ENCODE peak calls at places on chromosomes 16 and 17, in five cellular contexts. One of them, this sample, is unnamed.

GRCh38 chr17:72477529-72477928 is 356.7 kb downstream of the SOX9 start:
- DNase-seq in PC-9: peak
- DNase-seq in upper lobe of right lung: no peak
- DNase-seq in fibroblast of mammary gland: no peak
- DNase-seq in GM23338: no peak
- DNase-seq in this sample: no peak

GRCh38 chr17:60154616-60155426 is 5.0 kb downstream of the CA4 start:
- DNase-seq in PC-9: peak
- DNase-seq in upper lobe of right lung: peak
- DNase-seq in fibroblast of mammary gland: peak
- DNase-seq in GM23338: peak
- DNase-seq in this sample: peak

GRCh38 chr17:19004601-19005441 is at the start of gene FAM83G:
- DNase-seq in PC-9: peak
- DNase-seq in upper lobe of right lung: peak
- DNase-seq in fibroblast of mammary gland: peak
- DNase-seq in GM23338: peak
- DNase-seq in this sample: peak

GRCh38 chr17:81519284-81520020 is 6.9 kb upstream of the ACTG1 start:
- DNase-seq in PC-9: peak
- DNase-seq in upper lobe of right lung: peak
- DNase-seq in fibroblast of mammary gland: no peak
- DNase-seq in GM23338: peak
- DNase-seq in this sample: no peak

GRCh38 chr17:74815671-74816370 is 39.7 kb upstream of the NAT9 start:
- DNase-seq in PC-9: no peak
- DNase-seq in upper lobe of right lung: no peak
- DNase-seq in fibroblast of mammary gland: no peak
- DNase-seq in GM23338: peak
- DNase-seq in this sample: no peak

GRCh38 chr17:42287305-42288077 is 807 bp upstream of the STAT5A start:
- DNase-seq in PC-9: no peak
- DNase-seq in upper lobe of right lung: peak
- DNase-seq in fibroblast of mammary gland: peak
- DNase-seq in GM23338: peak
- DNase-seq in this sample: no peak

GRCh38 chr16:74297296-74297665 is 667 bp downstream of the PSMD7 start:
- DNase-seq in PC-9: no peak
- DNase-seq in upper lobe of right lung: no peak
- DNase-seq in fibroblast of mammary gland: peak
- DNase-seq in GM23338: peak
- DNase-seq in this sample: peak

GRCh38 chr16:78705694-78706093 is 606.2 kb downstream of the WWOX start:
- DNase-seq in PC-9: no peak
- DNase-seq in upper lobe of right lung: no peak
- DNase-seq in fibroblast of mammary gland: peak
- DNase-seq in GM23338: peak
- DNase-seq in this sample: peak

GRCh38 chr17:7177954-7178477 is 1.2 kb downstream of the ASGR1 start:
- DNase-seq in PC-9: peak
- DNase-seq in upper lobe of right lung: no peak
- DNase-seq in fibroblast of mammary gland: peak
- DNase-seq in GM23338: peak
- DNase-seq in this sample: peak

GRCh38 chr17:32386844-32387243 is 36.9 kb downstream of the ZNF207 start:
- DNase-seq in PC-9: no peak
- DNase-seq in upper lobe of right lung: no peak
- DNase-seq in fibroblast of mammary gland: peak
- DNase-seq in GM23338: no peak
- DNase-seq in this sample: no peak

GRCh38 chr17:39925282-39926134 is 1.9 kb downstream of the ORMDL3 start:
- DNase-seq in PC-9: no peak
- DNase-seq in upper lobe of right lung: no peak
- DNase-seq in fibroblast of mammary gland: no peak
- DNase-seq in GM23338: peak
- DNase-seq in this sample: no peak

GRCh38 chr16:7285520-7285919 is 47.1 kb upstream of the RBFOX1 start:
- DNase-seq in PC-9: no peak
- DNase-seq in upper lobe of right lung: no peak
- DNase-seq in fibroblast of mammary gland: no peak
- DNase-seq in GM23338: no peak
- DNase-seq in this sample: no peak

GRCh38 chr17:59666235-59666634 is 41.0 kb downstream of the PTRH2 start:
- DNase-seq in PC-9: no peak
- DNase-seq in upper lobe of right lung: no peak
- DNase-seq in fibroblast of mammary gland: peak
- DNase-seq in GM23338: no peak
- DNase-seq in this sample: no peak

DNA sequence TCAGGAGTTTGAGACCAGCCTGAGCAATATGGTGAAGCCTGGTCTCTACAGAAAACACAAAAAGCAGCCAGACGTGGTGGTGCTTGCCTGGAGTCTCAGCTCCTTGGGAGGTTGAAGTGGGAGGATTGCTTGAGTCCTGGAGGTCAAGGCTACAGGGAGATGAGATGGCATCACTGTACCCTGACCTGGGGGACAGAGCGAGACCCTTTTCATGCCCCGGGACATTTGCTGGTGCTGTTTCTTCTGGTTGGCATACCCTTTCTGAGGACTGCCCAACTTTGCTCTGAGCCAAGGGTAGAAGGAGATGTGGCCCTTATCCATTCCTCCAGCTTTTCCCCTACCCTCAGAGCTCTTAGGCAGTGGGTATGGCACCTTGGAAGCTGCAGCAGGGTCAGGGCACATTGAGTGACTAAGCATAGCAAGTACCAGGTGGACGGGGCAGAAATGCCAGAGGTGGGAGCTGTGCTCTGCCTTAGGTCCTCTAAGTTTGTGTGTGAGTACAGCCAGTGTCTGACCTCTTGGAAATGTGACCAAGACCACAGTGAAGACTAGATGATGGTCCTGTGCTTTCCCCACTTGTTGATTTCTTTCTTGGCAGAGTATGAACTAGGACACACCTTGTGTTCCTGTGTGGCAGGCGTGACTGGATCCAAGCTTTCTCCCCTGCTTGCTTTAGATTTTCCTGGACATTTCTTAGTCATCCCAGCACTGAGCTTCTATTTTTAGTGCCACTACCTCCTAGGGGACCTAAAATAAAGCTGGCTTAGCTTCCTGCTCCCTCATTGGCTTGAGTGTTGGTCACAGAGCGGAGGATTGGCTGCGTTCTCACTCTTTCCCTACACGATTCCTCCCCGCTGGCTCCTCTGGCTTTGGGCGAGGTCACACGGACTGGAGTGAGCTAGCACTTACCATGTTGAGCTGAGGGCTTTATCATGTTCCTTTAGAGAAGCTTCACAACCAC is 9.9 kb upstream of the EDC4 start:
- DNase-seq in PC-9: no peak
- DNase-seq in upper lobe of right lung: no peak
- DNase-seq in fibroblast of mammary gland: peak
- DNase-seq in GM23338: no peak
- DNase-seq in this sample: peak
- TF ChIP-seq CTCF in PC-9: no peak
- TF ChIP-seq CTCF in upper lobe of right lung: no peak
- TF ChIP-seq CTCF in fibroblast of mammary gland: no peak
- TF ChIP-seq CTCF in GM23338: no peak
- TF ChIP-seq CTCF in this sample: no peak

GRCh38 chr16:4631444-4631843 is 6.8 kb downstream of the MGRN1 start:
- DNase-seq in PC-9: no peak
- DNase-seq in upper lobe of right lung: no peak
- DNase-seq in fibroblast of mammary gland: no peak
- DNase-seq in GM23338: no peak
- DNase-seq in this sample: no peak
- H3K4me3 ChIP-seq in PC-9: no peak
- H3K4me3 ChIP-seq in upper lobe of right lung: no peak
- H3K4me3 ChIP-seq in fibroblast of mammary gland: no peak
- H3K4me3 ChIP-seq in GM23338: no peak
- H3K4me3 ChIP-seq in this sample: no peak

GRCh38 chr16:15523092-15523541 is 88.7 kb downstream of the BMERB1 start:
- DNase-seq in PC-9: peak
- DNase-seq in upper lobe of right lung: peak
- DNase-seq in fibroblast of mammary gland: no peak
- DNase-seq in GM23338: no peak
- DNase-seq in this sample: no peak
- TF ChIP-seq CTCF in PC-9: peak
- TF ChIP-seq CTCF in upper lobe of right lung: peak
- TF ChIP-seq CTCF in fibroblast of mammary gland: no peak
- TF ChIP-seq CTCF in GM23338: peak
- TF ChIP-seq CTCF in this sample: no peak

DNA sequence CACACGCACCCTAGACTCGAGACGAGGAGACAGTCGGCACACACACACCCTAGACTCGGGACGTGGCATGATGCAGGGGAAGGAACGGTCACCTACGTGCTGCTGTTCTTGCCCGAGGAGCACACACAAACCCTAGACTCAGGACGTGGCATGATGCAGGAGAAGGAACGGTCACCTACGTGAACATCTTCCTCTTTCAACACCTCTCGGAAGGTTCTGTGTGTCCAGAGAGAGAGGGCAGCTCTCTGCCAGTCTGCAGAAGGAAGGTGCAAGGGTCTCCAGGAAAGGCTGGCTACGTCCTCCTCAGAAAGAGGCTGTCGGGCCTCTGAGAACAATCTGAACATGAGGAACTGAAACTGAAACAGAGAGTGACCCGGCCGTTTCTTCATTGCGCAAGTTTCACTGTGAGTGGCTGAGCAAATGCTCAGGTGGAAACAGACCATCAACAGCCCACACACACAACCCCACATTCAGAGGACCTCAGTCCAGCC is 43.4 kb downstream of the ZNF276 start:
- DNase-seq in PC-9: no peak
- DNase-seq in upper lobe of right lung: peak
- DNase-seq in fibroblast of mammary gland: no peak
- DNase-seq in GM23338: no peak
- DNase-seq in this sample: no peak
- H3K4me3 ChIP-seq in PC-9: no peak
- H3K4me3 ChIP-seq in upper lobe of right lung: peak
- H3K4me3 ChIP-seq in fibroblast of mammary gland: no peak
- H3K4me3 ChIP-seq in GM23338: no peak
- H3K4me3 ChIP-seq in this sample: no peak

DNA sequence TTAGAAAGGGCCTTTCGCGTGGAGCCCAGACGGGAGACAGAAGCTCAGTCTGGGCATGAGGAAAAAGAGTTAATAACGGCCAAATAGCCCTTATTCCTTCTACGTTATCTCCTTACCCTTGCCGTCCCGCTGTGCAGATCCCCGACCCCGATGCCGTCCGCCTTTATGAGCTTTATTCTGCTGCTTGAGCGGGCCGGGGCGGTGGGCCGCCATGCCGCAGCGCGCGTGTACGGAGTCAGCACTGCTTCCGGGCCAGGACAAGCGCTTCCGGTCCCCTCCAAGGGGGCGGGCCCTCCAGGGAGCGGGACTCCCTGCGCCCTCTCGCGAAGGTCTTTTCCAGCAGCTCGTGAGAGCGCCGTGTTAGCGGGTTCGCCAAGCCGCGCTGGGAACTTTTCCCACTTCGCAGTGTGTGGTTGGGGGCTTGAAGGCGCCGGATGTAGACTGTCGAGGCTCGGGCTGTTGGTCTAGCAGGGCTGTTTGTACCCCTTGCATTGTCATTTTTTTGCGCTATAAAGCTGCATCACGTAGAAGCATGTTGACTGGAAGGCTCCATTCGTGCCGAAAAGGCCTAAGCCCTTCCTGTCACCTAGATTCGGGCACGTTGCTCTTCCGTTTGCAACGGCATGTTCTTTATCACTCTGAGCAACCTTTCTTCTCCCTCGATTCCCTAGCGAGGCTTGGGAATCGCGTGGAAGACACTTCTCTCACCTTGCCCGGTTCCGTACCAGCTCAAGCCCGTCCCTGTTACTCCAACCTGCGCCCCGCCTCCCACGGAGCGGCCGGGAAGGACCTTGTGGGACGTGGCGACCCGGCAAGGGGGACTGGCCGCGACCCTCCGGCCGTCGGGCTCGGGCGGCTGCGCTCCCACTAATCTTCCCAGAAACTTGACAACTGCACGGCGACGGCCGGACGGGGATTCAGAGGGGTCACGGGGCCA is at the start of gene TSR1:
- DNase-seq in PC-9: peak
- DNase-seq in upper lobe of right lung: peak
- DNase-seq in fibroblast of mammary gland: peak
- DNase-seq in GM23338: peak
- DNase-seq in this sample: peak
- TF ChIP-seq CTCF in PC-9: peak
- TF ChIP-seq CTCF in upper lobe of right lung: peak
- TF ChIP-seq CTCF in fibroblast of mammary gland: peak
- TF ChIP-seq CTCF in GM23338: no peak
- TF ChIP-seq CTCF in this sample: peak

DNA sequence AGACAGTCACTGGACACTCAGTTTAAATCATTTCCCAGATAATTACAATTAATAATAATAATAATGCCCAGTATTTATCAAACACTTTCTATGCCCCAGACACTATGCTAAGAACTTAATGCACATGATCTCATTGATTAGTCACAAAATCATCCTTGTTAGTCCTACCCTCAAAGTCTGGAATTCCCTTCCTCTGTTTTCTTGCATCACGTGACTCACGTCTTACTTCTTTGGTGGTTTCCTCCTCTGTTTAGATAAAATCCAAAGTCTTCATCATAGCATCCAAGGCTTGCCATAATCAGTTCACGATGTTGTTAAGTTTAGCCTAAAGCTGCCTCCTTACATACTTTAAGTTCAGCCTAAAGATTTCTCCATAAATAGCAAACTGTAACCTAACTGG is 471.9 kb downstream of the PMP22 start:
- DNase-seq in PC-9: no peak
- DNase-seq in upper lobe of right lung: no peak
- DNase-seq in fibroblast of mammary gland: peak
- DNase-seq in GM23338: no peak
- DNase-seq in this sample: peak
- H3K4me3 ChIP-seq in PC-9: no peak
- H3K4me3 ChIP-seq in upper lobe of right lung: no peak
- H3K4me3 ChIP-seq in fibroblast of mammary gland: no peak
- H3K4me3 ChIP-seq in GM23338: no peak
- H3K4me3 ChIP-seq in this sample: no peak

DNA sequence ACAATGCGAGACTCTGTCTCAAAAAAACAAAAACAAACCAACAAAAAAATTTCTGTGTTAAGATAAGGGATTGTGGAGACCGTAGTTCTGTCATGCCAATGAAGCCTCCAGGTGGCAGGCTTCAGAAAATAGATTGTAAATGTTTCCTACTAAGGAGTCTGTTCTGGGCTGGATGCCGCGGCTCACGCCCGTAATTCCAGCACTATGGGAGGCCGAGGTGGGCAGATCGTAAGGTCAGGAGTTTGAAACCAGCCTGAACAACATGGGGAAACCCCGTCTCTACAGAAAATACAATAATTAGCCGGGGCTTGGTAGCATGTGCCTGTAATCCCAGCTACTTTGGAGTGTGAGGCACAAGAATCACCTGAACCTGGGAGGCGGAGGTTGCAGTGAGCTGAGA is 4.4 kb upstream of the SNX29 start:
- DNase-seq in PC-9: no peak
- DNase-seq in upper lobe of right lung: no peak
- DNase-seq in fibroblast of mammary gland: peak
- DNase-seq in GM23338: peak
- DNase-seq in this sample: no peak
- TF ChIP-seq CTCF in PC-9: no peak
- TF ChIP-seq CTCF in upper lobe of right lung: no peak
- TF ChIP-seq CTCF in fibroblast of mammary gland: peak
- TF ChIP-seq CTCF in GM23338: peak
- TF ChIP-seq CTCF in this sample: peak